ENCODE peak calls at places on chromosome 5, in six cellular contexts. P is endothelial cell of umbilical vein, S is A549, Z is HepG2, J is H1, E is K562. Y is an unnamed sample.
A peak's percentile ranks its signal among the peaks of the same experiment; 100 is the strongest.

GRCh38 chr5:98872679-98873078 is 56.1 kb downstream of the CHD1 start:
- DNase-seq in P (no peak), S (no peak), Z (no peak), J (no peak), E (no peak), Y (no peak)

GRCh38 chr5:81698806-81699205 is 52.1 kb downstream of the SSBP2 start:
- DNase-seq in P (no peak), S (no peak), Z (no peak), J (no peak), E (no peak), Y (no peak)

GRCh38 chr5:107966216-107966615 is 295.5 kb upstream of the EFNA5 start:
- DNase-seq in P (peak; percentile 25), S (no peak), Z (no peak), J (no peak), E (no peak), Y (no peak)

GRCh38 chr5:15573594-15573993 is 73.6 kb downstream of the FBXL7 start:
- DNase-seq in P (peak; percentile 70), S (no peak), Z (no peak), J (no peak), E (no peak), Y (no peak)

GRCh38 chr5:72472666-72473422 is 34.4 kb downstream of the ZNF366 start:
- DNase-seq in P (no peak), S (no peak), Z (no peak), J (no peak), E (no peak), Y (no peak)

GRCh38 chr5:14872070-14872989 is 752 bp upstream of the ANKH start:
- DNase-seq in P (peak; percentile 46), S (peak; percentile 21), Z (peak; percentile 53), J (no peak), E (peak; percentile 50), Y (peak; percentile 45)

GRCh38 chr5:142072488-142072887 is 36.1 kb upstream of the NDFIP1 start:
- DNase-seq in P (no peak), S (no peak), Z (no peak), J (no peak), E (no peak), Y (no peak)

GRCh38 chr5:43437062-43437660 is 25.0 kb upstream of the CCL28 start:
- DNase-seq in P (no peak), S (no peak), Z (no peak), J (no peak), E (no peak), Y (no peak)

GRCh38 chr5:157506981-157507780 is 47.2 kb downstream of the NIPAL4 start:
- DNase-seq in P (peak; percentile 81), S (no peak), Z (no peak), J (no peak), E (no peak), Y (no peak)

GRCh38 chr5:140317859-140318258 is 15.0 kb upstream of the PFDN1 start:
- DNase-seq in P (no peak), S (no peak), Z (no peak), J (no peak), E (no peak), Y (no peak)

GRCh38 chr5:86968311-86968753 is 299.4 kb upstream of the RASA1 start:
- DNase-seq in P (peak; percentile 76), S (peak; percentile 21), Z (peak; percentile 20), J (no peak), E (no peak), Y (no peak)

GRCh38 chr5:118597448-118597847 is 390.9 kb downstream of the DTWD2 start:
- DNase-seq in P (no peak), S (no peak), Z (no peak), J (no peak), E (no peak), Y (no peak)

GRCh38 chr5:5695266-5695665 is 272.8 kb downstream of the ICE1 start:
- DNase-seq in P (no peak), S (no peak), Z (no peak), J (no peak), E (no peak), Y (no peak)

GRCh38 chr5:169296456-169297220 is 4.3 kb downstream of the SLIT3 start:
- DNase-seq in P (peak; percentile 10), S (no peak), Z (no peak), J (no peak), E (no peak), Y (no peak)

GRCh38 chr5:143016777-143017374 is 246.7 kb downstream of the ARHGAP26 start:
- DNase-seq in P (peak; percentile 67), S (no peak), Z (no peak), J (no peak), E (peak; percentile 21), Y (peak; percentile 48)

GRCh38 chr5:149838881-149839739 is 105.5 kb downstream of the PDE6A start:
- DNase-seq in P (no peak), S (peak; percentile 43), Z (no peak), J (no peak), E (no peak), Y (no peak)

GRCh38 chr5:115419794-115420585 is 123.5 kb upstream of the CCDC112 start:
- DNase-seq in P (peak; percentile 83), S (peak; percentile 17), Z (no peak), J (peak; percentile 19), E (no peak), Y (no peak)

GRCh38 chr5:80960531-80961375 is 590 bp downstream of the RASGRF2 start:
- DNase-seq in P (peak; percentile 25), S (peak; percentile 31), Z (peak; percentile 18), J (no peak), E (no peak), Y (peak; percentile 39)

GRCh38 chr5:141560725-141561483 is 57.9 kb downstream of the DIAPH1 start:
- DNase-seq in P (peak; percentile 99), S (no peak), Z (peak; percentile 10), J (peak; percentile 84), E (peak; percentile 65), Y (peak; percentile 75)

GRCh38 chr5:18113724-18114123 is 479.5 kb downstream of the TAF11L14 start:
- DNase-seq in P (no peak), S (no peak), Z (no peak), J (no peak), E (no peak), Y (no peak)

GRCh38 chr5:179226696-179227095 is 118.6 kb downstream of the ADAMTS2 start:
- DNase-seq in P (no peak), S (no peak), Z (no peak), J (no peak), E (no peak), Y (peak; percentile 1)

GRCh38 chr5:179733764-179734126 is 1.1 kb downstream of the MAML1 start:
- DNase-seq in P (no peak), S (no peak), Z (no peak), J (no peak), E (no peak), Y (no peak)

GRCh38 chr5:175572922-175573321 is 84.9 kb upstream of the HRH2 start:
- DNase-seq in P (no peak), S (no peak), Z (peak; percentile 9), J (no peak), E (no peak), Y (no peak)

GRCh38 chr5:171838066-171838465 is 52.4 kb downstream of the SMIM23 start:
- DNase-seq in P (no peak), S (no peak), Z (no peak), J (no peak), E (no peak), Y (no peak)

GRCh38 chr5:132754947-132755346 is 7.7 kb downstream of the CCNI2 start:
- DNase-seq in P (peak; percentile 42), S (no peak), Z (peak; percentile 49), J (no peak), E (no peak), Y (no peak)

GRCh38 chr5:13572188-13572587 is 372.3 kb downstream of the DNAH5 start:
- DNase-seq in P (no peak), S (no peak), Z (no peak), J (no peak), E (no peak), Y (no peak)

GRCh38 chr5:13567819-13568218 is 376.7 kb downstream of the DNAH5 start:
- DNase-seq in P (no peak), S (no peak), Z (no peak), J (no peak), E (no peak), Y (no peak)

GRCh38 chr5:13569088-13569715 is 375.3 kb downstream of the DNAH5 start:
- DNase-seq in P (no peak), S (no peak), Z (no peak), J (no peak), E (no peak), Y (no peak)

GRCh38 chr5:13566903-13567339 is 377.6 kb downstream of the DNAH5 start:
- DNase-seq in P (no peak), S (peak; percentile 25), Z (no peak), J (no peak), E (no peak), Y (no peak)
- TF ChIP-seq JUN in P (no peak), S (no peak), Z (no peak), J (no peak), E (no peak), Y (no peak)

GRCh38 chr5:79183011-79183410 is 52.9 kb upstream of the JMY start:
- DNase-seq in P (no peak), S (no peak), Z (no peak), J (no peak), E (no peak), Y (no peak)

GRCh38 chr5:79189439-79190234 is 46.3 kb upstream of the JMY start:
- DNase-seq in P (no peak), S (no peak), Z (no peak), J (no peak), E (no peak), Y (no peak)

GRCh38 chr5:79183617-79184016 is 52.3 kb upstream of the JMY start:
- DNase-seq in P (no peak), S (no peak), Z (no peak), J (no peak), E (no peak), Y (no peak)

GRCh38 chr5:79186455-79186854 is 49.5 kb upstream of the JMY start:
- DNase-seq in P (no peak), S (no peak), Z (no peak), J (no peak), E (no peak), Y (no peak)

DNA sequence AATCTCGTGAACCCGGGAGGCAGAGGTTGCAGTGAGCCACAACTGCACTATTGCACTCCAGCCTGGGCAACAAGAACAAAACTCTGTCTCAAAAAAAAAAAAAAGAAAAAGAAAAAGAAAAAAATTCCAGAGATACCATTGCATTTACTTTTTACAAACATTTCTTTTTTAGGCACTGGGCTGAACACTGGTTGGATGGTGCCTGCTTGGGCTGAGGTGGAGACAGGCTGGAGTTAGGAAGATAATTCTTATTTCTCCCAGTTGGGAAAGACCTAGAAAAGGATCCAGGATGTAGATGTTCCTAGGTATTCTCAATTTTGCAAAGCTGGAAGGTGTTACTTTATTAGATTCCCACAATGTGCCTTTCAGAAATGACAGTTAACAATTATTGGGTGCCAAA is 49.9 kb upstream of the JMY start:
- DNase-seq in P (no peak), S (no peak), Z (no peak), J (no peak), E (no peak), Y (no peak)
- TF ChIP-seq JUN in P (no peak), S (no peak), Z (no peak), J (no peak), E (no peak), Y (no peak)

GRCh38 chr5:105428461-105429129 is 1866.0 kb upstream of the NUDT12 start:
- DNase-seq in P (no peak), S (no peak), Z (no peak), J (no peak), E (no peak), Y (no peak)

GRCh38 chr5:105430516-105430915 is 1867.9 kb upstream of the NUDT12 start:
- DNase-seq in P (no peak), S (no peak), Z (no peak), J (no peak), E (no peak), Y (no peak)
- TF ChIP-seq JUN in P (no peak), S (no peak), Z (no peak), J (no peak), E (no peak), Y (no peak)

GRCh38 chr5:127865273-127865672 is 162.1 kb downstream of the CCDC192 start:
- DNase-seq in P (no peak), S (no peak), Z (no peak), J (no peak), E (no peak), Y (no peak)
- TF ChIP-seq JUN in P (no peak), S (no peak), Z (no peak), J (no peak), E (no peak), Y (no peak)